ENCODE peak calls at places on chromosomes 3 and 15, in eight cellular contexts. One of them, this sample, is unnamed.

GRCh38 chr15:42087926-42088800 is 6.2 kb downstream of the PLA2G4D start:
- DNase-seq in right lobe of liver: no peak
- DNase-seq in left ventricle myocardium inferior: no peak
- DNase-seq in fibroblast of lung: no peak
- DNase-seq in HCT116: no peak
- DNase-seq in right atrium auricular region: no peak
- DNase-seq in pancreas: no peak
- DNase-seq in neural progenitor cell: no peak
- DNase-seq in this sample: no peak

GRCh38 chr3:184727357-184728060 is 15.6 kb upstream of the MAGEF1 start:
- DNase-seq in right lobe of liver: peak; percentile 55
- DNase-seq in left ventricle myocardium inferior: peak; percentile 28
- DNase-seq in fibroblast of lung: peak; percentile 71
- DNase-seq in HCT116: peak; percentile 81
- DNase-seq in right atrium auricular region: peak; percentile 71
- DNase-seq in pancreas: peak; percentile 74
- DNase-seq in neural progenitor cell: peak; percentile 93
- DNase-seq in this sample: peak; percentile 57

GRCh38 chr15:50884583-50884982 is 23.9 kb upstream of the AP4E1 start:
- DNase-seq in right lobe of liver: no peak
- DNase-seq in left ventricle myocardium inferior: no peak
- DNase-seq in fibroblast of lung: no peak
- DNase-seq in HCT116: no peak
- DNase-seq in right atrium auricular region: no peak
- DNase-seq in pancreas: no peak
- DNase-seq in neural progenitor cell: no peak
- DNase-seq in this sample: no peak

GRCh38 chr3:173255555-173255954 is 114.5 kb upstream of the SPATA16 start:
- DNase-seq in right lobe of liver: no peak
- DNase-seq in left ventricle myocardium inferior: no peak
- DNase-seq in fibroblast of lung: peak; percentile 3
- DNase-seq in HCT116: no peak
- DNase-seq in right atrium auricular region: no peak
- DNase-seq in pancreas: no peak
- DNase-seq in neural progenitor cell: no peak
- DNase-seq in this sample: no peak

GRCh38 chr3:50246517-50246954 is 10.5 kb downstream of the GNAI2 start:
- DNase-seq in right lobe of liver: no peak
- DNase-seq in left ventricle myocardium inferior: peak; percentile 50
- DNase-seq in fibroblast of lung: peak; percentile 76
- DNase-seq in HCT116: peak; percentile 81
- DNase-seq in right atrium auricular region: no peak
- DNase-seq in pancreas: no peak
- DNase-seq in neural progenitor cell: peak; percentile 47
- DNase-seq in this sample: no peak

GRCh38 chr3:177168431-177168830 is 28.9 kb downstream of the TBL1XR1 start:
- DNase-seq in right lobe of liver: no peak
- DNase-seq in left ventricle myocardium inferior: no peak
- DNase-seq in fibroblast of lung: no peak
- DNase-seq in HCT116: no peak
- DNase-seq in right atrium auricular region: no peak
- DNase-seq in pancreas: no peak
- DNase-seq in neural progenitor cell: no peak
- DNase-seq in this sample: no peak

GRCh38 chr3:2097641-2098191 is 950 bp upstream of the CNTN4 start:
- DNase-seq in right lobe of liver: no peak
- DNase-seq in left ventricle myocardium inferior: no peak
- DNase-seq in fibroblast of lung: peak; percentile 21
- DNase-seq in HCT116: no peak
- DNase-seq in right atrium auricular region: no peak
- DNase-seq in pancreas: no peak
- DNase-seq in neural progenitor cell: peak; percentile 52
- DNase-seq in this sample: no peak

GRCh38 chr15:68643216-68643830 is 64.5 kb downstream of the CORO2B start:
- DNase-seq in right lobe of liver: no peak
- DNase-seq in left ventricle myocardium inferior: no peak
- DNase-seq in fibroblast of lung: no peak
- DNase-seq in HCT116: no peak
- DNase-seq in right atrium auricular region: no peak
- DNase-seq in pancreas: no peak
- DNase-seq in neural progenitor cell: no peak
- DNase-seq in this sample: no peak

GRCh38 chr3:116314476-116314875 is 130.8 kb downstream of the LSAMP start:
- DNase-seq in right lobe of liver: no peak
- DNase-seq in left ventricle myocardium inferior: no peak
- DNase-seq in fibroblast of lung: no peak
- DNase-seq in HCT116: no peak
- DNase-seq in right atrium auricular region: no peak
- DNase-seq in pancreas: no peak
- DNase-seq in neural progenitor cell: no peak
- DNase-seq in this sample: no peak

GRCh38 chr3:2822611-2823010 is 287.6 kb downstream of the IL5RA start:
- DNase-seq in right lobe of liver: no peak
- DNase-seq in left ventricle myocardium inferior: no peak
- DNase-seq in fibroblast of lung: no peak
- DNase-seq in HCT116: no peak
- DNase-seq in right atrium auricular region: no peak
- DNase-seq in pancreas: no peak
- DNase-seq in neural progenitor cell: no peak
- DNase-seq in this sample: no peak

GRCh38 chr15:67066041-67067021 is 929 bp downstream of the SMAD3 start:
- DNase-seq in right lobe of liver: no peak
- DNase-seq in left ventricle myocardium inferior: peak; percentile 28
- DNase-seq in fibroblast of lung: no peak
- DNase-seq in HCT116: no peak
- DNase-seq in right atrium auricular region: no peak
- DNase-seq in pancreas: peak; percentile 43
- DNase-seq in neural progenitor cell: peak; percentile 77
- DNase-seq in this sample: no peak

GRCh38 chr15:93037341-93038063 is 51.5 kb downstream of the RGMA start:
- DNase-seq in right lobe of liver: no peak
- DNase-seq in left ventricle myocardium inferior: peak; percentile 69
- DNase-seq in fibroblast of lung: peak; percentile 55
- DNase-seq in HCT116: no peak
- DNase-seq in right atrium auricular region: peak; percentile 74
- DNase-seq in pancreas: no peak
- DNase-seq in neural progenitor cell: peak; percentile 46
- DNase-seq in this sample: peak; percentile 61

GRCh38 chr3:72797773-72798543 is 50.3 kb downstream of the SHQ1 start:
- DNase-seq in right lobe of liver: peak; percentile 54
- DNase-seq in left ventricle myocardium inferior: peak; percentile 59
- DNase-seq in fibroblast of lung: peak; percentile 19
- DNase-seq in HCT116: no peak
- DNase-seq in right atrium auricular region: no peak
- DNase-seq in pancreas: peak; percentile 28
- DNase-seq in neural progenitor cell: peak; percentile 31
- DNase-seq in this sample: no peak

GRCh38 chr15:70096215-70096974 is 1.3 kb downstream of the TLE3 start:
- DNase-seq in right lobe of liver: no peak
- DNase-seq in left ventricle myocardium inferior: no peak
- DNase-seq in fibroblast of lung: peak; percentile 55
- DNase-seq in HCT116: no peak
- DNase-seq in right atrium auricular region: no peak
- DNase-seq in pancreas: peak; percentile 52
- DNase-seq in neural progenitor cell: no peak
- DNase-seq in this sample: peak; percentile 57

DNA sequence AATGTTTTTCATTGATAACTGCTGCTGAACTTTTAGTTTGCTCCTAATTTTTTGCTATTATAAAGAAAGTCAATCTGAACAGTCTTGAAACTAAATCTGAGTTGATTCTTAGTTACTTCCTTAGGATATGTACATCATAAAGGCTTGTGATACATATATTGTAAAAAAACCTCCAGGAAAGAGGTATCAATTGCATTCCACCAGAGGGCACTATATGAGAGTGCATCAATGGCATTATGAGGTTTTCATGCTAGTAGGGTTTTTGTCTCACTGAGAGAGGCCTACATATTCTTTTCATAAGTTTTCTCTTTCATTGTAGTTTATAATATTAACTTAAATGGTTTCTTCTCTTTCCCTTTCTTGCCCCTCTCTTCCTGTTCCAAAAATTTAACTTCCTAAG is 46.9 kb downstream of the PIK3R4 start:
- DNase-seq in right lobe of liver: no peak
- DNase-seq in left ventricle myocardium inferior: no peak
- DNase-seq in fibroblast of lung: peak; percentile 37
- DNase-seq in HCT116: peak; percentile 10
- DNase-seq in right atrium auricular region: no peak
- DNase-seq in pancreas: no peak
- DNase-seq in neural progenitor cell: peak; percentile 31
- DNase-seq in this sample: no peak
- TF ChIP-seq CTCF in right lobe of liver: peak; percentile 55
- TF ChIP-seq CTCF in left ventricle myocardium inferior: peak; percentile 46
- TF ChIP-seq CTCF in fibroblast of lung: peak; percentile 27
- TF ChIP-seq CTCF in HCT116: peak; percentile 37
- TF ChIP-seq CTCF in right atrium auricular region: no peak
- TF ChIP-seq CTCF in pancreas: peak; percentile 19
- TF ChIP-seq CTCF in neural progenitor cell: peak; percentile 60
- TF ChIP-seq CTCF in this sample: peak; percentile 23

DNA sequence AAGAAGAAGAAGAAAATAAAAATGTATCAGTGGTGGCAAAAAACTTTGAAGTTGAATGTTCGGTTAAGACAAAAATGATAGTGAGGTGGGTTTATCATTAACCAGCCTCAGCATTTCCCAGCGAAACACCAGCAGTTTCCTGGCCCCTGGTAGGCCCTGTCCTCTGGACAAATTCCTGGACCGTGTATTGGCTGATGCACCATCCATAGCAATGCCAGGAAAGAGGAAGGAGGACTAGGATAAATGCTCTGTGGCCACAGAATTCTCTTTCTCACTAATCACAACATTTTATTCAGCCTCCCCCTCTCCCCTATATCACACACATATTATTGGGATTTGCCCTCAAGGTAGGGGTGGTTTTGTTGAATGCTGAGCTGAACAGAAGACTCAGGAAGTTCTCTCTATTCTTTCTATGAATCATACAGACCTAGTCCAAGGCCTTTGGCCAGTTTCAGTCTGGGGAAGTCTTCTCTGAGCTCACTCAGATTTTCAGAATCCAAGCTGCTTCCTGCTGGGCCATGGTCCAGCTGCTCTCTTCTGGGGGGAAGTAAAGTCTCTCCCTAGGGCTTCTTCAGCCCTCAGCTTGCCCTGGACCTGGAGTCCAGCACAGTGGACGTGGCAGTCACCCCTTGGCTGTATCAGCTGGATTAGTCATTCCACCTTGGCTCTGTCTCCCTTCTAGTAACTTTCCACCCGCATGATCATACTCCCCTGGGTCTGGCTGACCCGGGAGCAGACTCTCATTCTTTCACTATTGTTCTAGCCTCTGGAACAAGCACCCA is 27.6 kb downstream of the SLC28A1 start:
- DNase-seq in right lobe of liver: peak; percentile 85
- DNase-seq in left ventricle myocardium inferior: peak; percentile 90
- DNase-seq in fibroblast of lung: peak; percentile 96
- DNase-seq in HCT116: peak; percentile 71
- DNase-seq in right atrium auricular region: peak; percentile 97
- DNase-seq in pancreas: peak; percentile 87
- DNase-seq in neural progenitor cell: no peak
- DNase-seq in this sample: peak; percentile 29
- H3K4me3 ChIP-seq in right lobe of liver: no peak overlapping the region
- H3K4me3 ChIP-seq in left ventricle myocardium inferior: peak overlapping the region; percentile 27
- H3K4me3 ChIP-seq in fibroblast of lung: no peak overlapping the region
- H3K4me3 ChIP-seq in HCT116: no peak overlapping the region
- H3K4me3 ChIP-seq in right atrium auricular region: no peak overlapping the region
- H3K4me3 ChIP-seq in pancreas: no peak overlapping the region
- H3K4me3 ChIP-seq in neural progenitor cell: no peak overlapping the region
- H3K4me3 ChIP-seq in this sample: no peak overlapping the region

GRCh38 chr3:141076821-141077571 is 25.8 kb downstream of the SPSB4 start:
- DNase-seq in right lobe of liver: peak; percentile 52
- DNase-seq in left ventricle myocardium inferior: peak; percentile 53
- DNase-seq in fibroblast of lung: peak; percentile 11
- DNase-seq in HCT116: no peak
- DNase-seq in right atrium auricular region: peak; percentile 70
- DNase-seq in pancreas: no peak
- DNase-seq in neural progenitor cell: peak; percentile 75
- DNase-seq in this sample: no peak
- H3K4me1 ChIP-seq in right lobe of liver: no peaks in the 10 kb centered on the region
- H3K4me1 ChIP-seq in left ventricle myocardium inferior: peaks cover 34% of the 10 kb centered on the region
- H3K4me1 ChIP-seq in fibroblast of lung: no peaks in the 10 kb centered on the region
- H3K4me1 ChIP-seq in HCT116: no peaks in the 10 kb centered on the region
- H3K4me1 ChIP-seq in right atrium auricular region: no peaks in the 10 kb centered on the region
- H3K4me1 ChIP-seq in pancreas: peaks cover 21% of the 10 kb centered on the region
- H3K4me1 ChIP-seq in neural progenitor cell: peaks cover 79% of the 10 kb centered on the region
- H3K4me1 ChIP-seq in this sample: no peaks in the 10 kb centered on the region

GRCh38 chr3:11543141-11543947 is 100.4 kb downstream of the VGLL4 start:
- DNase-seq in right lobe of liver: peak; percentile 33
- DNase-seq in left ventricle myocardium inferior: no peak
- DNase-seq in fibroblast of lung: no peak
- DNase-seq in HCT116: no peak
- DNase-seq in right atrium auricular region: no peak
- DNase-seq in pancreas: no peak
- DNase-seq in neural progenitor cell: no peak
- DNase-seq in this sample: no peak

GRCh38 chr3:11545186-11545851 is 98.4 kb downstream of the VGLL4 start:
- DNase-seq in right lobe of liver: peak; percentile 43
- DNase-seq in left ventricle myocardium inferior: no peak
- DNase-seq in fibroblast of lung: no peak
- DNase-seq in HCT116: no peak
- DNase-seq in right atrium auricular region: no peak
- DNase-seq in pancreas: no peak
- DNase-seq in neural progenitor cell: no peak
- DNase-seq in this sample: no peak

GRCh38 chr3:11542551-11542950 is 101.2 kb downstream of the VGLL4 start:
- DNase-seq in right lobe of liver: peak; percentile 40
- DNase-seq in left ventricle myocardium inferior: no peak
- DNase-seq in fibroblast of lung: no peak
- DNase-seq in HCT116: no peak
- DNase-seq in right atrium auricular region: no peak
- DNase-seq in pancreas: no peak
- DNase-seq in neural progenitor cell: no peak
- DNase-seq in this sample: no peak

GRCh38 chr3:11543948-11544387 is 99.7 kb downstream of the VGLL4 start:
- DNase-seq in right lobe of liver: peak; percentile 32
- DNase-seq in left ventricle myocardium inferior: no peak
- DNase-seq in fibroblast of lung: no peak
- DNase-seq in HCT116: no peak
- DNase-seq in right atrium auricular region: no peak
- DNase-seq in pancreas: no peak
- DNase-seq in neural progenitor cell: no peak
- DNase-seq in this sample: no peak

DNA sequence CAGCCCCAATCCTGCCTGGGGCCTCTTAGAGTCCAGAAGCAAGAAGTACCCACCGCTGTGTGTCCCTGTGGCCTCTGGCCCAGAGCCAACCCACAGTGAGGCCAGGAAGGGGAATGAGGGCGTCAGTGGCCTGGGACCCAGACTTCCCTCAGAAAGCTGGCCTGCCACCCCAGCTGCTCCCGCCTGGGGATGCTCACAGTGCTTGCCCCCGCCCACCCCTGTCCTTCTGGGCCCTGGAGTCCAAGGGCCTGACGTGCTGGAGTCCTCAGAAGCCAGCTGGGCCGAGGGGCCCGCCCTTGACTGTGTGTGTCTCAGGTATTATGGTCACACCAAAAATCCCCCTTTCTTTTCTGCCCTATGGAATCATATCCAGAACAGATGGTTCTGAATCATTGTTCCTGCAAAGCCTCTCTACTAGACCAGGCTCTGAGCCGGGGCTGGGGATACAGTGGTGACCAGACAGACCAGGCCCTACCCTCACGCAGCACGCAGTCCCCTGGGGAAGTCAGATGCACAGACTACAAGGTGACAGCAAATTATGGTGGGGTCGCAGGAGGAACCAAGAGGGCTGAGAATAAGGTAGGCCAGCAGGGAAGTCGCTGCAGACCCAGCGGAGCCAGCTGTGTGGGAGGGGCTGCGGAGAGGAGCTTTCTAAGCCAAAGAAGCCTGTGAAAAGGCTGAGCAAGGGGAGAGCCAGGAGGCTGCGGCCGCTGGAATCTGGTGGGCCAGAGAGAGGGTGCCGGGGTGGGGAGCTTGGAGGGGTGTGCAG is 99.1 kb downstream of the VGLL4 start:
- DNase-seq in right lobe of liver: peak; percentile 49
- DNase-seq in left ventricle myocardium inferior: no peak
- DNase-seq in fibroblast of lung: peak; percentile 62
- DNase-seq in HCT116: no peak
- DNase-seq in right atrium auricular region: no peak
- DNase-seq in pancreas: no peak
- DNase-seq in neural progenitor cell: peak; percentile 55
- DNase-seq in this sample: no peak
- TF ChIP-seq CTCF in right lobe of liver: no peak
- TF ChIP-seq CTCF in left ventricle myocardium inferior: no peak
- TF ChIP-seq CTCF in fibroblast of lung: no peak
- TF ChIP-seq CTCF in HCT116: no peak
- TF ChIP-seq CTCF in right atrium auricular region: no peak
- TF ChIP-seq CTCF in pancreas: no peak
- TF ChIP-seq CTCF in neural progenitor cell: no peak
- TF ChIP-seq CTCF in this sample: no peak

This sample was measured in prostate gland.